ENCODE peak calls at places on chromosomes 5 and 9, in four cellular contexts. One of them, this sample, is unnamed. For H3K9me3, the result is how much of the 10 kb centered on the place peaks cover.

GRCh38 chr9:28031521-28032177 is 458.4 kb upstream of the C9orf72 start:
- DNase-seq in effector memory CD4-positive, alpha-beta T cell: no peak
- DNase-seq in iPS DF 6.9: no peak
- DNase-seq in MG63: no peak
- DNase-seq in this sample: no peak

GRCh38 chr5:173163219-173163618 is 18.9 kb downstream of the BNIP1 start:
- DNase-seq in MG63: no peak
- DNase-seq in effector memory CD4-positive, alpha-beta T cell: no peak
- DNase-seq in iPS DF 6.9: no peak
- DNase-seq in this sample: no peak

GRCh38 chr5:39657943-39658342 is 233.2 kb upstream of the DAB2 start:
- DNase-seq in MG63: no peak
- DNase-seq in effector memory CD4-positive, alpha-beta T cell: no peak
- DNase-seq in iPS DF 6.9: no peak
- DNase-seq in this sample: no peak

GRCh38 chr9:133353548-133353947 is 2.7 kb downstream of the SURF1 start:
- DNase-seq in iPS DF 6.9: no peak
- DNase-seq in effector memory CD4-positive, alpha-beta T cell: no peak
- DNase-seq in MG63: no peak
- DNase-seq in this sample: no peak

GRCh38 chr5:64773533-64773932 is 4.8 kb downstream of the CWC27 start:
- DNase-seq in MG63: no peak
- DNase-seq in iPS DF 6.9: no peak
- DNase-seq in effector memory CD4-positive, alpha-beta T cell: no peak
- DNase-seq in this sample: no peak

GRCh38 chr9:70021026-70021571 is 22.5 kb upstream of the MAMDC2 start:
- DNase-seq in iPS DF 6.9: no peak
- DNase-seq in effector memory CD4-positive, alpha-beta T cell: no peak
- DNase-seq in MG63: peak
- DNase-seq in this sample: no peak

GRCh38 chr9:93257808-93258331 is 73.9 kb downstream of the WNK2 start:
- DNase-seq in iPS DF 6.9: no peak
- DNase-seq in effector memory CD4-positive, alpha-beta T cell: no peak
- DNase-seq in MG63: no peak
- DNase-seq in this sample: peak

GRCh38 chr5:93267736-93268135 is 313.3 kb downstream of the NR2F1-AS1 start:
- DNase-seq in effector memory CD4-positive, alpha-beta T cell: no peak
- DNase-seq in MG63: no peak
- DNase-seq in iPS DF 6.9: no peak
- DNase-seq in this sample: no peak

GRCh38 chr5:57650360-57651069 is 167.9 kb upstream of the ACTBL2 start:
- DNase-seq in MG63: peak
- DNase-seq in iPS DF 6.9: peak
- DNase-seq in effector memory CD4-positive, alpha-beta T cell: no peak
- DNase-seq in this sample: no peak

GRCh38 chr9:89811896-89812450 is 207.2 kb downstream of the GADD45G start:
- DNase-seq in MG63: no peak
- DNase-seq in effector memory CD4-positive, alpha-beta T cell: no peak
- DNase-seq in iPS DF 6.9: no peak
- DNase-seq in this sample: no peak

GRCh38 chr9:83061036-83061435 is 1.9 kb downstream of the RASEF start:
- DNase-seq in effector memory CD4-positive, alpha-beta T cell: no peak
- DNase-seq in MG63: no peak
- DNase-seq in iPS DF 6.9: no peak
- DNase-seq in this sample: no peak

GRCh38 chr5:155069961-155070360 is 56.4 kb downstream of the KIF4B start:
- DNase-seq in MG63: no peak
- DNase-seq in iPS DF 6.9: no peak
- DNase-seq in effector memory CD4-positive, alpha-beta T cell: no peak
- DNase-seq in this sample: no peak

GRCh38 chr9:83620841-83621636 is 1.9 kb upstream of the IDNK start:
- DNase-seq in iPS DF 6.9: peak
- DNase-seq in effector memory CD4-positive, alpha-beta T cell: peak
- DNase-seq in MG63: no peak
- DNase-seq in this sample: peak

GRCh38 chr9:95644377-95644776 is 127.6 kb upstream of the PTCH1 start:
- DNase-seq in MG63: peak
- DNase-seq in iPS DF 6.9: no peak
- DNase-seq in effector memory CD4-positive, alpha-beta T cell: no peak
- DNase-seq in this sample: no peak

GRCh38 chr5:150053231-150053626 is 33.1 kb downstream of the CSF1R start:
- DNase-seq in iPS DF 6.9: no peak
- DNase-seq in effector memory CD4-positive, alpha-beta T cell: no peak
- DNase-seq in MG63: peak
- DNase-seq in this sample: no peak

GRCh38 chr9:8845376-8845775 is 1045.8 kb upstream of the DMAC1 start:
- DNase-seq in effector memory CD4-positive, alpha-beta T cell: no peak
- DNase-seq in MG63: no peak
- DNase-seq in iPS DF 6.9: no peak
- DNase-seq in this sample: no peak

GRCh38 chr9:28051559-28051958 is 478.3 kb upstream of the C9orf72 start:
- DNase-seq in MG63: no peak
- DNase-seq in iPS DF 6.9: no peak
- DNase-seq in effector memory CD4-positive, alpha-beta T cell: no peak
- DNase-seq in this sample: no peak

GRCh38 chr5:128551476-128551875 is 13.4 kb upstream of the FBN2 start:
- DNase-seq in iPS DF 6.9: no peak
- DNase-seq in effector memory CD4-positive, alpha-beta T cell: no peak
- DNase-seq in MG63: no peak
- DNase-seq in this sample: no peak

GRCh38 chr9:31908158-31908890 is 476.1 kb upstream of the ACO1 start:
- DNase-seq in effector memory CD4-positive, alpha-beta T cell: no peak
- DNase-seq in iPS DF 6.9: no peak
- DNase-seq in MG63: peak
- DNase-seq in this sample: no peak

GRCh38 chr5:152097128-152097527 is 172.5 kb upstream of the GLRA1 start:
- DNase-seq in MG63: no peak
- DNase-seq in iPS DF 6.9: no peak
- DNase-seq in effector memory CD4-positive, alpha-beta T cell: no peak
- DNase-seq in this sample: no peak

GRCh38 chr5:53357439-53357838 is 123.0 kb upstream of the FST start:
- DNase-seq in effector memory CD4-positive, alpha-beta T cell: no peak
- DNase-seq in MG63: no peak
- DNase-seq in iPS DF 6.9: no peak
- DNase-seq in this sample: no peak

GRCh38 chr5:173204185-173204979 is 30.6 kb downstream of the NKX2-5 start:
- DNase-seq in MG63: no peak
- DNase-seq in effector memory CD4-positive, alpha-beta T cell: no peak
- DNase-seq in iPS DF 6.9: no peak
- DNase-seq in this sample: no peak

GRCh38 chr9:74497750-74498615 is 848 bp downstream of the RORB start:
- DNase-seq in MG63: peak
- DNase-seq in iPS DF 6.9: no peak
- DNase-seq in effector memory CD4-positive, alpha-beta T cell: no peak
- DNase-seq in this sample: no peak

GRCh38 chr5:66113160-66113559 is 30.9 kb upstream of the SREK1 start:
- DNase-seq in MG63: peak
- DNase-seq in iPS DF 6.9: no peak
- DNase-seq in effector memory CD4-positive, alpha-beta T cell: no peak
- DNase-seq in this sample: no peak

GRCh38 chr5:74179183-74179582 is 461.3 kb downstream of the ENC1 start:
- DNase-seq in iPS DF 6.9: no peak
- DNase-seq in effector memory CD4-positive, alpha-beta T cell: no peak
- DNase-seq in MG63: peak
- DNase-seq in this sample: no peak

GRCh38 chr5:103119067-103119764 is 722 bp downstream of the GIN1 start:
- DNase-seq in iPS DF 6.9: no peak
- DNase-seq in effector memory CD4-positive, alpha-beta T cell: no peak
- DNase-seq in MG63: no peak
- DNase-seq in this sample: no peak

GRCh38 chr5:14268236-14268701 is 125.1 kb downstream of the TRIO start:
- DNase-seq in MG63: peak
- DNase-seq in iPS DF 6.9: no peak
- DNase-seq in effector memory CD4-positive, alpha-beta T cell: no peak
- DNase-seq in this sample: no peak

GRCh38 chr5:61970218-61970617 is 335.8 kb upstream of the KIF2A start:
- DNase-seq in effector memory CD4-positive, alpha-beta T cell: no peak
- DNase-seq in MG63: no peak
- DNase-seq in iPS DF 6.9: no peak
- DNase-seq in this sample: no peak

GRCh38 chr5:58491216-58491892 is at the start of gene GAPT:
- DNase-seq in iPS DF 6.9: no peak
- DNase-seq in effector memory CD4-positive, alpha-beta T cell: no peak
- DNase-seq in MG63: no peak
- DNase-seq in this sample: no peak

GRCh38 chr9:79266986-79267385 is 304.8 kb upstream of the TLE4 start:
- DNase-seq in iPS DF 6.9: no peak
- DNase-seq in MG63: no peak
- DNase-seq in effector memory CD4-positive, alpha-beta T cell: no peak
- DNase-seq in this sample: no peak

GRCh38 chr5:120405923-120406322 is 58.2 kb upstream of the PRR16 start:
- DNase-seq in effector memory CD4-positive, alpha-beta T cell: no peak
- DNase-seq in MG63: peak
- DNase-seq in iPS DF 6.9: no peak
- DNase-seq in this sample: no peak

GRCh38 chr9:97418894-97419293 is 7.0 kb downstream of the TDRD7 start:
- DNase-seq in iPS DF 6.9: no peak
- DNase-seq in effector memory CD4-positive, alpha-beta T cell: no peak
- DNase-seq in MG63: no peak
- DNase-seq in this sample: no peak

GRCh38 chr5:74877624-74878304 is 11.6 kb upstream of the FAM169A start:
- DNase-seq in iPS DF 6.9: no peak
- DNase-seq in effector memory CD4-positive, alpha-beta T cell: no peak
- DNase-seq in MG63: no peak
- DNase-seq in this sample: no peak

GRCh38 chr9:77980622-77981021 is 51.0 kb downstream of the GNAQ start:
- DNase-seq in effector memory CD4-positive, alpha-beta T cell: no peak
- DNase-seq in MG63: no peak
- DNase-seq in iPS DF 6.9: no peak
- DNase-seq in this sample: no peak

GRCh38 chr9:129309906-129310305 is 131.8 kb upstream of the IER5L start:
- DNase-seq in effector memory CD4-positive, alpha-beta T cell: no peak
- DNase-seq in MG63: no peak
- DNase-seq in iPS DF 6.9: no peak
- DNase-seq in this sample: no peak

GRCh38 chr5:179387151-179388110 is 42.2 kb upstream of the ADAMTS2 start:
- DNase-seq in effector memory CD4-positive, alpha-beta T cell: no peak
- DNase-seq in MG63: no peak
- DNase-seq in iPS DF 6.9: no peak
- DNase-seq in this sample: no peak

GRCh38 chr5:136802382-136802781 is 437.0 kb upstream of the TRPC7 start:
- DNase-seq in iPS DF 6.9: no peak
- DNase-seq in MG63: no peak
- DNase-seq in effector memory CD4-positive, alpha-beta T cell: no peak
- DNase-seq in this sample: no peak

GRCh38 chr5:141398608-141399007 is 861 bp downstream of the PCDHGB5 start:
- DNase-seq in iPS DF 6.9: no peak
- DNase-seq in MG63: no peak
- DNase-seq in effector memory CD4-positive, alpha-beta T cell: no peak
- DNase-seq in this sample: no peak

GRCh38 chr5:141388661-141389060 is 1.2 kb downstream of the PCDHGB4 start:
- DNase-seq in iPS DF 6.9: no peak
- DNase-seq in MG63: no peak
- DNase-seq in effector memory CD4-positive, alpha-beta T cell: no peak
- DNase-seq in this sample: no peak

GRCh38 chr5:141389153-141390042 is 1.9 kb downstream of the PCDHGB4 start:
- DNase-seq in iPS DF 6.9: no peak
- DNase-seq in effector memory CD4-positive, alpha-beta T cell: no peak
- DNase-seq in MG63: no peak
- DNase-seq in this sample: no peak

GRCh38 chr5:141392429-141393198 is at the start of gene PCDHGA8:
- DNase-seq in MG63: no peak
- DNase-seq in iPS DF 6.9: no peak
- DNase-seq in effector memory CD4-positive, alpha-beta T cell: no peak
- DNase-seq in this sample: no peak

GRCh38 chr5:141393267-141393666 is 834 bp downstream of the PCDHGA8 start:
- DNase-seq in effector memory CD4-positive, alpha-beta T cell: no peak
- DNase-seq in MG63: no peak
- DNase-seq in iPS DF 6.9: no peak
- DNase-seq in this sample: no peak
- H3K9me3 ChIP-seq in effector memory CD4-positive, alpha-beta T cell: under half
- H3K9me3 ChIP-seq in MG63: under half
- H3K9me3 ChIP-seq in iPS DF 6.9: under half
- H3K9me3 ChIP-seq in this sample: under half

GRCh38 chr9:85425153-85425611 is 316.6 kb downstream of the AGTPBP1 start:
- DNase-seq in MG63: peak
- DNase-seq in iPS DF 6.9: peak
- DNase-seq in effector memory CD4-positive, alpha-beta T cell: no peak
- DNase-seq in this sample: no peak
- H3K9me3 ChIP-seq in MG63: under half
- H3K9me3 ChIP-seq in iPS DF 6.9: under half
- H3K9me3 ChIP-seq in effector memory CD4-positive, alpha-beta T cell: under half
- H3K9me3 ChIP-seq in this sample: under half

DNA sequence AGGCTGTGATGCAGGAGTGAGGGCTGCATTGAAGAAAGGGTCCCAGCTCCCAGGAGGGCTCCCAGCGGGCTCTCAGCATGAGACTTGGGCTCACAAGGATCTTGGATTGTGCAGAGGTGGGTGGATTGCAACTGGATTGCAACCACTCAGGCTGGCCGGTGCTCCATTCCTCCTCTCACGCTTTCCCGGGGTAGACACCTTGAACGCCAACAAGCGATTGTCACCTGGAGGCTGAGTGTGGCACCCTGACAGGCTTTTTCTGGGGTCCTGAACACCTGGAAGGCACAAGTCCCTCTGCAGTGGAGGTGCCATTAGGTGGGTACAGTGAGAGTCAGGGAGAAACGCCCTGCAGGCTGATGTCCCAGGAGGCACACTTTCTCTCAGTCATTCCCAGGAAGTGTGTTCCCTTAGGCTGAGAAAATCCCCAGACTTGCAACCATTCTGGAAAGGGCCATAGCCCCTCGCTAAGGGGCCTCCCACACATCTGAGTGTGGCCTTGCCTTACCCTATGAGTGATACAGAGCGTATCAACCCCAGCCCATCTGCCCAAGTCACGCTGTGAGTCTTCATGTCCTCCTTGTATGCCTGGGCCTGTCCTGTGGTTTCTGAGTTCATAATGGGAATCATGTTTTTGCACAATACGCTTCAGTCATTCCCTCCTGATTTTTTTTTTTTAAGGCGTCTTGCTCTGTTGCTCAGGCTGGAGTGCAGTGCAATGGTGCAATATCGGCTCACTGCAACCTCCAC is 488.1 kb downstream of the IRX1 start:
- DNase-seq in iPS DF 6.9: no peak
- DNase-seq in MG63: no peak
- DNase-seq in effector memory CD4-positive, alpha-beta T cell: no peak
- DNase-seq in this sample: no peak
- H3K9me3 ChIP-seq in iPS DF 6.9: under half
- H3K9me3 ChIP-seq in MG63: under half
- H3K9me3 ChIP-seq in effector memory CD4-positive, alpha-beta T cell: under half
- H3K9me3 ChIP-seq in this sample: under half

GRCh38 chr5:105529851-105530250 is 1967.3 kb upstream of the NUDT12 start:
- DNase-seq in MG63: no peak
- DNase-seq in iPS DF 6.9: no peak
- DNase-seq in effector memory CD4-positive, alpha-beta T cell: no peak
- DNase-seq in this sample: no peak
- H3K9me3 ChIP-seq in MG63: under half
- H3K9me3 ChIP-seq in iPS DF 6.9: under half
- H3K9me3 ChIP-seq in effector memory CD4-positive, alpha-beta T cell: under half
- H3K9me3 ChIP-seq in this sample: under half

GRCh38 chr9:122420315-122420714 is 49.5 kb downstream of the PTGS1 start:
- DNase-seq in effector memory CD4-positive, alpha-beta T cell: no peak
- DNase-seq in iPS DF 6.9: no peak
- DNase-seq in MG63: no peak
- DNase-seq in this sample: no peak
- H3K9me3 ChIP-seq in effector memory CD4-positive, alpha-beta T cell: under half
- H3K9me3 ChIP-seq in iPS DF 6.9: under half
- H3K9me3 ChIP-seq in MG63: under half
- H3K9me3 ChIP-seq in this sample: under half